ENCODE peak calls at places on chromosome 14, in eight cellular contexts. V, F, X, S, Y, I, G and N are unnamed samples.

GRCh38 chr14:75654127-75654732 is 6.4 kb downstream of the ERG28 start:
- DNase-seq in V (peak; percentile 90), F (peak; percentile 66), X (peak; percentile 88), S (peak; percentile 88), Y (peak; percentile 71), I (peak; percentile 80), G (peak; percentile 53), N (peak; percentile 85)

GRCh38 chr14:101199028-101199770 is 295.7 kb upstream of the RTL1 start:
- DNase-seq in V (no peak), F (no peak), X (peak; percentile 13), S (peak; percentile 14), Y (peak; percentile 11), I (no peak), G (no peak), N (peak; percentile 36)

GRCh38 chr14:74846968-74847549 is 28.9 kb downstream of the PROX2 start:
- DNase-seq in V (no peak), F (no peak), X (no peak), S (no peak), Y (no peak), I (no peak), G (peak; percentile 80), N (no peak)

GRCh38 chr14:58395815-58396626 is at the start of gene TOMM20L:
- DNase-seq in V (peak; percentile 77), F (peak; percentile 69), X (peak; percentile 79), S (peak; percentile 88), Y (peak; percentile 78), I (peak; percentile 70), G (peak; percentile 48), N (peak; percentile 77)

GRCh38 chr14:50055461-50056228 is 60.7 kb downstream of the VCPKMT start:
- DNase-seq in V (peak; percentile 45), F (no peak), X (no peak), S (no peak), Y (no peak), I (no peak), G (no peak), N (no peak)

GRCh38 chr14:57933363-57933762 is 67.5 kb upstream of the SLC35F4 start:
- DNase-seq in V (peak; percentile 24), F (no peak), X (no peak), S (no peak), Y (no peak), I (no peak), G (no peak), N (no peak)

GRCh38 chr14:94048676-94049624 is 22.8 kb downstream of the OTUB2 start:
- DNase-seq in V (no peak), F (no peak), X (no peak), S (no peak), Y (no peak), I (no peak), G (no peak), N (peak; percentile 57)

GRCh38 chr14:40347675-40348074 is 915.4 kb upstream of the FBXO33 start:
- DNase-seq in V (no peak), F (no peak), X (no peak), S (no peak), Y (no peak), I (no peak), G (no peak), N (no peak)

GRCh38 chr14:50335989-50336391 is 23.9 kb downstream of the DMAC2L start:
- DNase-seq in V (peak; percentile 32), F (no peak), X (no peak), S (no peak), Y (peak; percentile 74), I (peak; percentile 32), G (peak; percentile 65), N (no peak)

GRCh38 chr14:21268612-21269251 is 510 bp downstream of the HNRNPC start:
- DNase-seq in V (peak; percentile 49), F (peak; percentile 78), X (peak; percentile 30), S (no peak), Y (no peak), I (no peak), G (peak; percentile 65), N (no peak)

GRCh38 chr14:55707365-55707804 is 127.4 kb downstream of the KTN1 start:
- DNase-seq in V (no peak), F (peak; percentile 61), X (no peak), S (no peak), Y (no peak), I (no peak), G (peak; percentile 76), N (no peak)

DNA sequence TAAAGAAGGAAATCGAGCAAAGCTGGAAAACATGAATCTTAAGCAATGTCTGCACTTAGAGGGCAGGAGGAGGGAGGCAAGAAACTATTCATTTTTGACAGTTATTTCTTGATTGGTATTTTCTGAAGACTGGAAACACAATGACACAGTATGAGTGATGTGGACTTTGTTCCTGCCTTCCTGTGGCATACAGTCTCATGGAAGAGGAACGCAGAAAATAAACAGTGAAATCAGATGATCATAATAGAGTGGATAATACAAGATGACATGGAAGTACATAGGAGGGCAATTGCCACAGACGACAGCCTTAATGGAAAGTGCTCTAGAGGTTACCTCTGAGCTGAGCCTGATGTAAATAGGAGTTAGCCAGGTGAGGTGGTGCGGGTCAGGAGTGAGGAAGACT is 140.4 kb upstream of the MAX start:
- DNase-seq in V (no peak), F (peak; percentile 83), X (no peak), S (no peak), Y (no peak), I (no peak), G (peak; percentile 42), N (no peak)
- H3K4me1 ChIP-seq in V (no peaks in the 10 kb centered on the region), F (peaks cover 54% of the 10 kb centered on the region), X (peaks cover 30% of the 10 kb centered on the region), S (peaks cover 40% of the 10 kb centered on the region), Y (peaks cover 3% of the 10 kb centered on the region), I (no peaks in the 10 kb centered on the region), G (peaks cover 17% of the 10 kb centered on the region), N (no peaks in the 10 kb centered on the region)

DNA sequence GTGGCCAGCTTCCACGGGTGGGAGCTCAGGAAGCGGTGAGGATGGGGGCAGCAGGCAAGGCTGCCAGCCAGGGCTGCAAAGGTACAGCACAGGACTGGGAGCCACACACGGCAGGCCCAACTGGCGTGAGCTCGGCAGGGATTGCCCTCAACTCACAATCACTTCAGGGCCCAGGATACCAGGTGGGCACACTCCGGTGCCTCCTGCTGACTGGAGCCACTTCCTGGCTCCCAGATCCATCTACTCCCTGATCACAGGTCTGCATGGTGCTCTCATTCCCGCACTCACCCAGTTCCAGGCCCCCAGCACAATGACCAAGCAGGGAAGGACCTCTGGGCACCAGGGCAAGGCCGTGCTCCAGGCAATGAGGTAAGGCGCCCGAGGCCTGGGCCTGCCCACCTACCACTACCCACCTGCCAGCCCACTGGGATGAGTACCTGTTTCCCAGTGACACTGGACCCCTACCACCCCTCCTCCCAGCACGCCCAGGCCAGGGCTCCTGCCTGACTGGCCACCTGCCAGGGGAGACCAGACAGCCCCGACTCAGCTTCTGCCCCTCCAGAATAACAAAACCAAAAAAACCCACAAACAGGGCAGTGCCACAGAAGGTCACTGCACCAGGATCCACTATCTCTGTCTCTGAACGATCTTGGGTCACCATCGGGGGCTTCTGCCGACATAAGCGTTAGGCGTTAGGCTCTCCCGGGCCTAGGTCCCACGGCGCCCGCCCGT is 1.8 kb downstream of the JAG2 start:
- DNase-seq in V (no peak), F (no peak), X (no peak), S (no peak), Y (no peak), I (no peak), G (no peak), N (no peak)
- H3K27ac ChIP-seq in V (no peak overlapping the region), F (peak overlapping the region; percentile 90), X (no peak overlapping the region), S (no peak overlapping the region), Y (no peak overlapping the region), I (no peak overlapping the region), G (no peak overlapping the region), N (no peak overlapping the region)

DNA sequence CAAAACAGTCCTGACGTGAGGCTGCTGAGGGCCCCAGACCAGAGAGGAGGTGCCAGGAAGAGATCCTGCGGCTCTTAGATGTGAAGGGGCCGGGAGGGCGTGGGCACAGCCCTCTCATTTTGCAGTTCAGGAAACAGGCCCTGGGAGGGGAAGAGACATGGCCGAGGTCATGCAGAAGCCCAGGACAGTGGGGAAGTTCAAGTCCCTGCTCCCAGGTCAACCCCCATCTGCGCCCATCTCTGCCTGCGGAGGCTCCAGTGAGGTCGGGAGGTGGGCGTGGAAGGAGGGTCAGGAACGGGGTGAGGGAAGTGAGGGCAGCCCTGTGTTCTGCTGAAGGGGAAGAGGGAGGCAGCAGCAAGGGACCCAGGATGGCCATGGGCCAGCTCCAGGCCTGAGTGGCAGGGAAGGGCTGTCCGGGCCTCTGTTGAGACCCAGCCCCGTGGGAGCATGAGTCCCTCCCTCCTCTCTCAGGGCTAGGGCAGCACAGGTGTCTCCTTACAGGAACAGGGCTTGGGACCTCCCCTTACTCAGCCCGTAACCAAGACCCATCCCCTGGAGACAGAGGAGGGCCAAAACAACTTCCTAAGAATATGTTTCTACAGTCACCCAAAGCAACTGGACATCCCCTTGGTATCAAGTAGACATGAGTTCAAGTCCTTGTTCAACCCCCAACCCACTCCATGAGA is 90.8 kb downstream of the LGMN start:
- DNase-seq in V (peak; percentile 10), F (no peak), X (peak; percentile 39), S (no peak), Y (peak; percentile 83), I (no peak), G (no peak), N (peak; percentile 87)
- TF ChIP-seq POLR2A in V (no peak), F (no peak), X (no peak), S (no peak), Y (no peak), I (no peak), G (no peak), N (no peak)

GRCh38 chr14:54643696-54644176 is 76.8 kb downstream of the SAMD4A start:
- DNase-seq in V (no peak), F (no peak), X (no peak), S (no peak), Y (no peak), I (no peak), G (no peak), N (no peak)

GRCh38 chr14:54646576-54647130 is 79.7 kb downstream of the SAMD4A start:
- DNase-seq in V (no peak), F (no peak), X (no peak), S (no peak), Y (no peak), I (no peak), G (no peak), N (no peak)

GRCh38 chr14:54640480-54640879 is 73.6 kb downstream of the SAMD4A start:
- DNase-seq in V (no peak), F (no peak), X (no peak), S (no peak), Y (peak; percentile 36), I (no peak), G (no peak), N (no peak)

GRCh38 chr14:54642121-54642520 is 75.2 kb downstream of the SAMD4A start:
- DNase-seq in V (no peak), F (no peak), X (no peak), S (no peak), Y (no peak), I (no peak), G (no peak), N (no peak)

DNA sequence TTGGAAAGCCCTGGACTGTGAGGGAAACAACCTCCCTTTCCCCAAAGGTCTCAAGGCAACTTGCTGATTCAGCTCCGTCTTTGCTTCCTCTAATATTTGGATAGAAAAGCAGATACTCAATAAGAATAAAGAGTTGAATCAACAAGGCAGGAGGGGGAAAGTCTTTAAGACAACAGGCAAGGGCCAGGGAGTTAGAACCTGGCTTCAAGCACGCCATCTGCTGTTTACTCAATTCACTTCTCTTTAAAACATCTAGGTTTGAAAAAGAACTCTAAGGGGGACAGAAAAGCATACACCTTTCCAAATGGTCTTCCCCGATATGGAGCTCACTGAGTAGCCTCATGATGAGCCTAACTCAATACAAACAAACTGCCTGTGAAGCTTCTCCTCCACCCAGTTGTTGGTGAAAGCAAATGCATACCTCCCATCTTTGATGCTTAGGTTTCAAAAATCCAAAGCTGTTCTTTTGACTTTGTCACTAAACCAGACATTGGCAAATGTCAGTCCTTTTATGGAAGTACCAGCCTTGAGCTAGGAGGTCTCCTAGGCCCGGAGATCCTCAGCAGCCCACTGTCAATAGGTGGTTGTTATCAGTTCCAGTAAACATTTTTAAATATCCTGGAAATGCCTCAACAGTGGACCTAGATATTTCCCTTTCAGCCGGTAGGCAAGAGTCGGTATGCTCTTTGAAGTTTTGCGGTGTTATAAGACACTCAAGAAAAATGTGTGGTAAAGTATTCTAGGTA is 76.2 kb downstream of the SAMD4A start:
- DNase-seq in V (no peak), F (peak; percentile 29), X (no peak), S (no peak), Y (no peak), I (no peak), G (peak; percentile 46), N (no peak)
- H3K4me1 ChIP-seq in V (peaks cover 6% of the 10 kb centered on the region), F (peaks cover 9% of the 10 kb centered on the region), X (no peaks in the 10 kb centered on the region), S (no peaks in the 10 kb centered on the region), Y (peaks cover 59% of the 10 kb centered on the region), I (peaks cover 5% of the 10 kb centered on the region), G (peaks cover 22% of the 10 kb centered on the region), N (no peaks in the 10 kb centered on the region)